ENCODE peak calls at places on chromosomes 12 and 14, in seven cellular contexts. Z is AG04450; J is endodermal cell; B is endothelial cell of umbilical vein; T is brain microvascular endothelial cell; O is CD8-positive, alpha-beta T cell; N is neuronal stem cell. X is an unnamed sample.

GRCh38 chr14:44979740-44980346 is 17.9 kb downstream of the TOGARAM1 start:
- DNase-seq in Z (no peak), J (no peak), B (peak), T (no peak), O (no peak), N (no peak), X (no peak)

GRCh38 chr12:48175613-48176416 is 7.6 kb upstream of the CCDC184 start:
- DNase-seq in Z (no peak), J (no peak), B (no peak), T (no peak), O (no peak), N (no peak), X (no peak)

GRCh38 chr14:21072781-21073339 is 2.8 kb downstream of the ARHGEF40 start:
- DNase-seq in Z (no peak), J (no peak), B (no peak), T (no peak), O (no peak), N (no peak), X (no peak)

GRCh38 chr14:103833711-103834110 is 13.7 kb downstream of the PPP1R13B start:
- DNase-seq in Z (no peak), J (peak), B (no peak), T (no peak), O (no peak), N (no peak), X (no peak)

GRCh38 chr12:15274561-15274967 is 47.7 kb upstream of the PTPRO start:
- DNase-seq in Z (no peak), J (no peak), B (no peak), T (no peak), O (no peak), N (no peak), X (no peak)

GRCh38 chr14:75826599-75826998 is 155.2 kb downstream of the TGFB3 start:
- DNase-seq in Z (no peak), J (no peak), B (no peak), T (no peak), O (no peak), N (no peak), X (no peak)

GRCh38 chr14:32022938-32023466 is 54.1 kb upstream of the ARHGAP5 start:
- DNase-seq in Z (no peak), J (no peak), B (no peak), T (no peak), O (no peak), N (no peak), X (no peak)

GRCh38 chr12:130124106-130124505 is 38.2 kb upstream of the FZD10 start:
- DNase-seq in Z (no peak), J (no peak), B (no peak), T (no peak), O (no peak), N (no peak), X (no peak)

GRCh38 chr12:52202361-52203078 is 10.7 kb upstream of the KRT80 start:
- DNase-seq in Z (no peak), J (no peak), B (no peak), T (no peak), O (no peak), N (no peak), X (no peak)

GRCh38 chr12:64625243-64626077 is 15.2 kb downstream of the RASSF3 start:
- DNase-seq in Z (peak), J (no peak), B (peak), T (peak), O (peak), N (no peak), X (peak)

GRCh38 chr12:132342322-132342721 is 12.9 kb upstream of the GALNT9 start:
- DNase-seq in Z (no peak), J (peak), B (no peak), T (no peak), O (no peak), N (peak), X (no peak)

GRCh38 chr12:6925239-6925542 is 2.6 kb upstream of the ATN1 start:
- DNase-seq in Z (no peak), J (no peak), B (no peak), T (no peak), O (no peak), N (no peak), X (no peak)

GRCh38 chr12:64219135-64219534 is 3.0 kb downstream of the KICS2 start:
- DNase-seq in Z (no peak), J (no peak), B (peak), T (no peak), O (no peak), N (no peak), X (no peak)

GRCh38 chr14:92135269-92135668 is 13.5 kb downstream of the CPSF2 start:
- DNase-seq in Z (no peak), J (no peak), B (peak), T (no peak), O (no peak), N (no peak), X (no peak)

GRCh38 chr14:91890291-91890749 is 23.0 kb upstream of the TC2N start:
- DNase-seq in Z (no peak), J (no peak), B (no peak), T (no peak), O (peak), N (no peak), X (no peak)

GRCh38 chr12:1939745-1940607 is 21.5 kb upstream of the CACNA2D4 start:
- DNase-seq in Z (peak), J (peak), B (peak), T (peak), O (peak), N (peak), X (peak)
- H3K27ac ChIP-seq in Z (no peak), J (no peak), B (no peak), T (no peak), O (no peak), N (no peak), X (peak)

GRCh38 chr14:49999826-50000214 is 106.9 kb downstream of the ARF6 start:
- DNase-seq in Z (no peak), J (peak), B (no peak), T (no peak), O (no peak), N (no peak), X (no peak)
- H3K27ac ChIP-seq in Z (peak), J (no peak), B (peak), T (peak), O (peak), N (no peak), X (no peak)

GRCh38 chr12:1977109-1977508 is 27.1 kb downstream of the DCP1B start:
- DNase-seq in Z (no peak), J (no peak), B (no peak), T (no peak), O (no peak), N (no peak), X (no peak)
- H3K27ac ChIP-seq in Z (no peak), J (no peak), B (no peak), T (no peak), O (no peak), N (no peak), X (no peak)

DNA sequence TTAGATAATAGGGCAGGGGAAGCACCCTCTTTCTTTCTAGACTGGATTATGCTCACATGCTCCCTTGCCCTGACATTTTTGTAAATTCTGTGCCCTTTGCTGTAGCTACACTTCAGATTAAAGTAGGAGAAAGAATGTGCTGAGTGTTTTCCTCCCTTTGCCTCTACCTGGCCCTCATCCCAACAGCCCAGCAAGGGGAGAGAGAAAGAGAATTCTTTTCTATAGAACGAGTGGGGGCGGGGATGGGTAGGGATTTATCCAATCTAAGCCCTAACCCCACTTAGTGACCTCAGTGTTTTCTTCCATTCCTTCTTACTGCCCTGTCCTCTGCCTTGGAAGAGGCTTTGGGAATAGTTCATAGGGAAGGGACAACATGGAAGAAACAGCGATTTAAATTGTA is 13.5 kb downstream of the GPR84 start:
- DNase-seq in Z (no peak), J (no peak), B (no peak), T (no peak), O (no peak), N (peak), X (no peak)
- H3K27ac ChIP-seq in Z (no peak), J (peak), B (no peak), T (no peak), O (no peak), N (peak), X (no peak)

GRCh38 chr12:10613334-10614055 is at the start of gene MAGOHB:
- DNase-seq in Z (peak), J (peak), B (peak), T (peak), O (peak), N (peak), X (peak)
- H3K27ac ChIP-seq in Z (peak), J (peak), B (peak), T (peak), O (peak), N (peak), X (peak)

GRCh38 chr12:127556487-127556886 is 710.5 kb upstream of the TMEM132C start:
- DNase-seq in Z (no peak), J (no peak), B (no peak), T (no peak), O (no peak), N (no peak), X (no peak)

GRCh38 chr12:127559349-127560040 is 707.5 kb upstream of the TMEM132C start:
- DNase-seq in Z (peak), J (peak), B (peak), T (peak), O (no peak), N (no peak), X (no peak)

GRCh38 chr12:127562781-127563180 is 704.2 kb upstream of the TMEM132C start:
- DNase-seq in Z (no peak), J (no peak), B (no peak), T (no peak), O (no peak), N (no peak), X (no peak)

GRCh38 chr12:127558363-127558762 is 708.6 kb upstream of the TMEM132C start:
- DNase-seq in Z (no peak), J (no peak), B (no peak), T (no peak), O (no peak), N (no peak), X (no peak)

GRCh38 chr12:127560041-127560478 is 706.9 kb upstream of the TMEM132C start:
- DNase-seq in Z (no peak), J (no peak), B (no peak), T (no peak), O (no peak), N (no peak), X (no peak)
- H3K27ac ChIP-seq in Z (peak), J (no peak), B (no peak), T (peak), O (no peak), N (no peak), X (no peak)

DNA sequence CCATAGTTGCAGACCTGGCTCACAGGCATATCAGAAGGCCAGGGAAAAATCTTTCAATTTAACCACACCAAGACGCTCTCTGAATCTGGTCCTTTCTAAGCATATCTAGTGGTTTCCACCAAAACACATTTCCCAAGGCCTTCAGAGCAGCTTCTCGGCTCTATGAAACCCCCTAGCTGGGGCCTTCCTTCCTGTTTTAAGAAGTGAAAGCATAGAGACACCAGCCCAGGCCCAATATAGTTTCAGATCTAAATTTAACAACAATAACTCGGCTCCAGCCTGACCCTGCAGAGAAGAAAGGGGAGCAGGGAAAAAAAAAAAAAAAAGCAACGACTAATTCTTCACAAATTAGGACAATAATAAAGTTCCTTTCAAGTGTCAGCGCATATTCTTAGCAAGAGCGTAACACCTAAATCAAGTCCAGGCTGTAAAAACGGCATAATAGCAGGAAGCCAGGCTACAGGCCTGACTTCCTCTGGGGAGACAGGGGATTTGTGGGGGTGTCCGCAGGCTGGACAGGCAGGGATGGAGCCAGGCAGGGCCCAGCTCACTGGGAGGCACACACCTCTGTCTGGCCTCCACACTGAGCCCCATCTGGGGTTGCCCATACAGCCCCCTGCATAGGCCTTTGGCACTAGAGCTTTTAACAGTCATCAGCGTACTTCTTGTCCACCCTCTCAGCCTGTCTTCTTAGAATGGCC is 773.1 kb downstream of the MED13L start:
- DNase-seq in Z (no peak), J (peak), B (no peak), T (no peak), O (no peak), N (no peak), X (no peak)
- H3K27ac ChIP-seq in Z (no peak), J (peak), B (no peak), T (no peak), O (no peak), N (no peak), X (peak)

GRCh38 chr14:60933920-60934655 is 46.8 kb downstream of the TRMT5 start:
- DNase-seq in Z (no peak), J (no peak), B (no peak), T (no peak), O (no peak), N (no peak), X (no peak)
- H3K27ac ChIP-seq in Z (no peak), J (no peak), B (no peak), T (no peak), O (no peak), N (no peak), X (no peak)

DNA sequence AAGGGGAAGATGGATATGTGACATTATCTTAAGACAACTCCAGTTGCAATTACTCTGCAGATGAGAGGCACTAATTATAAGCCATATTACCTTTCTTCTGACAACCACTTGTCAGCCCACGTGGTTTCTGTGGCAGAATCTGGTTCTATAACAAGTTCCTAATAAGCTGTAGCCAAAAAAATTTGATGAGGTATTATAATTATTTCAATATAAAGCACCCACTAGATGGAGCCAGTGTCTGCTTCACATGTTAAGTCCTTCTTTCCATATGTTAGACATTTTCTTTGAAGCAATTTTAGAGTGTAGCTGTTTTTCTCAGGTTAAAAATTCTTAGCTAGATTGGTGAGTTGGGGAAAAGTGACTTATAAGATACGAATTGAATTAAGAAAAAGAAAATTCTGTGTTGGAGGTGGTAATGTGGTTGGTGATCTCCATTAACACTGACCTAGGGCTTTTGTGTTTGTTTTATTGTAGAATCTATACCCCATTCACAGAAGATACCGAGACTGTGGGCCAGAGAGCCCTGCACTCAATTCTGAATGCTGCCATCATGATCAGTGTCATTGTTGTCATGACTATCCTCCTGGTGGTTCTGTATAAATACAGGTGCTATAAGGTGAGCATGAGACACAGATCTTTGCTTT is 36.9 kb downstream of the PSEN1 start:
- DNase-seq in Z (peak), J (no peak), B (peak), T (peak), O (no peak), N (peak), X (no peak)
- H3K27ac ChIP-seq in Z (no peak), J (no peak), B (no peak), T (no peak), O (no peak), N (no peak), X (peak)

X was measured in substantia nigra.